ENCODE peak calls at places on chromosomes 1 and 21, in four cellular contexts. D, L, S and M are unnamed samples.

GRCh38 chr1:156081174-156082110 is 823 bp downstream of the MEX3A start:
- DNase-seq in L (no peak), S (no peak), D (no peak), M (peak; percentile 67)

GRCh38 chr1:32309960-32310359 is 18.1 kb downstream of the HDAC1 start:
- DNase-seq in D (no peak), S (no peak), L (no peak), M (no peak)

GRCh38 chr1:23273450-23274133 is 56.3 kb upstream of the HTR1D start:
- DNase-seq in L (no peak), D (peak; percentile 49), S (peak; percentile 23), M (no peak)

GRCh38 chr1:5481889-5482288 is 510.3 kb downstream of the NPHP4 start:
- DNase-seq in D (peak; percentile 27), S (no peak), L (no peak), M (no peak)

GRCh38 chr1:6207921-6208320 is 2.0 kb downstream of the RNF207 start:
- DNase-seq in S (no peak), D (peak; percentile 51), L (no peak), M (peak; percentile 43)

GRCh38 chr1:110951161-110951560 is 12.6 kb downstream of the LRIF1 start:
- DNase-seq in S (no peak), L (no peak), D (no peak), M (no peak)

GRCh38 chr1:55089683-55090082 is 50.3 kb downstream of the PCSK9 start:
- DNase-seq in L (no peak), D (no peak), S (no peak), M (no peak)

GRCh38 chr1:3412376-3412775 is 42.1 kb upstream of the ARHGEF16 start:
- DNase-seq in L (no peak), S (no peak), D (no peak), M (no peak)

GRCh38 chr1:92728687-92729086 is 56.2 kb downstream of the EVI5 start:
- DNase-seq in S (no peak), D (no peak), L (no peak), M (no peak)

GRCh38 chr1:1230656-1231399 is 973 bp downstream of the SDF4 start:
- DNase-seq in L (no peak), S (peak; percentile 60), D (peak; percentile 71), M (peak; percentile 75)

GRCh38 chr1:165162671-165163241 is 193.8 kb downstream of the LMX1A start:
- DNase-seq in D (no peak), L (no peak), S (peak; percentile 2), M (peak; percentile 6)

GRCh38 chr1:92486251-92487077 is at the start of gene GFI1:
- DNase-seq in D (no peak), L (no peak), S (peak; percentile 49), M (peak; percentile 58)

GRCh38 chr1:76640092-76640491 is 227.2 kb upstream of the ST6GALNAC5 start:
- DNase-seq in S (no peak), L (no peak), D (no peak), M (no peak)

GRCh38 chr1:78758493-78758892 is 108.9 kb downstream of the IFI44 start:
- DNase-seq in L (no peak), D (no peak), S (no peak), M (no peak)

GRCh38 chr1:106619080-106619826 is 437.2 kb upstream of the PRMT6 start:
- DNase-seq in L (no peak), D (no peak), S (no peak), M (no peak)

GRCh38 chr1:117570988-117571409 is 34.8 kb upstream of the TENT5C start:
- DNase-seq in D (no peak), L (no peak), S (no peak), M (peak; percentile 3)

GRCh38 chr1:53051676-53052075 is 10.3 kb upstream of the PODN start:
- DNase-seq in D (no peak), L (no peak), S (no peak), M (no peak)

GRCh38 chr1:187054862-187055757 is 226.4 kb downstream of the PLA2G4A start:
- DNase-seq in D (no peak), S (no peak), L (no peak), M (no peak)

GRCh38 chr1:81446006-81446669 is 354.6 kb upstream of the ADGRL2 start:
- DNase-seq in S (no peak), L (no peak), D (no peak), M (no peak)

GRCh38 chr21:17988038-17988437 is 168.9 kb upstream of the C21orf91 start:
- DNase-seq in S (no peak), D (no peak), L (no peak), M (no peak)

GRCh38 chr21:43203523-43204080 is 34.8 kb downstream of the CRYAA start:
- DNase-seq in S (no peak), D (no peak), L (no peak), M (no peak)

GRCh38 chr1:2595261-2595811 is 8.8 kb downstream of the PRXL2B start:
- DNase-seq in S (no peak), D (no peak), L (no peak), M (peak; percentile 28)

GRCh38 chr1:62333431-62333830 is 14.2 kb upstream of the KANK4 start:
- DNase-seq in S (no peak), D (no peak), L (no peak), M (no peak)

GRCh38 chr1:116218922-116219321 is 107.7 kb downstream of the MAB21L3 start:
- DNase-seq in L (no peak), D (no peak), S (peak; percentile 14), M (no peak)

GRCh38 chr1:228286505-228287417 is 78.9 kb downstream of the OBSCN start:
- DNase-seq in D (no peak), L (no peak), S (no peak), M (no peak)
- TF ChIP-seq JUND in D (no peak), L (no peak), S (no peak), M (no peak)

DNA sequence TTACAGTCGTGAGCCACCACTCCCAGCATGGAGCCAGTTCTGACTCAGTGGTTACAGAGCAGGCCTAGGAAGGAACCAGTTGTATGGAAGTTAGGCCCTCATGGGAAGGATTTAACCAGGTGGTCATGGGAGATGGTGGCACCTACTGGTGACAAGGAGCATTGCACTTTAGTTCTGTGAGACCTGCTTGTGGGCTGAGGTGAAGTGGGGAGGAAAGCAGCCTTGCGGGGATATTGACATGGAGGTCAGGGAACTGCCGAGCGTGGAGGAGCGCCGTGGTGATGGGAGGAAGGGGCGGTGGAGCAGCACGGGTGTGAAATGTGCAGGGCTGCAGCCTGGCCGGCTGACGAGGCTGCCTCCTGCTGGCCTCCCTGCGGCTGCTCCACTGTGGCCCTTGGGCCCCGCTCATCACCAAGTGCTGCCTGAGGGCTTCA is 100.4 kb downstream of the GALNT2 start:
- DNase-seq in L (peak; percentile 54), S (peak; percentile 49), D (peak; percentile 84), M (peak; percentile 79)
- TF ChIP-seq SMC3 in L (peak; percentile 59), S (peak; percentile 87), D (peak; percentile 69), M (peak; percentile 47)

DNA sequence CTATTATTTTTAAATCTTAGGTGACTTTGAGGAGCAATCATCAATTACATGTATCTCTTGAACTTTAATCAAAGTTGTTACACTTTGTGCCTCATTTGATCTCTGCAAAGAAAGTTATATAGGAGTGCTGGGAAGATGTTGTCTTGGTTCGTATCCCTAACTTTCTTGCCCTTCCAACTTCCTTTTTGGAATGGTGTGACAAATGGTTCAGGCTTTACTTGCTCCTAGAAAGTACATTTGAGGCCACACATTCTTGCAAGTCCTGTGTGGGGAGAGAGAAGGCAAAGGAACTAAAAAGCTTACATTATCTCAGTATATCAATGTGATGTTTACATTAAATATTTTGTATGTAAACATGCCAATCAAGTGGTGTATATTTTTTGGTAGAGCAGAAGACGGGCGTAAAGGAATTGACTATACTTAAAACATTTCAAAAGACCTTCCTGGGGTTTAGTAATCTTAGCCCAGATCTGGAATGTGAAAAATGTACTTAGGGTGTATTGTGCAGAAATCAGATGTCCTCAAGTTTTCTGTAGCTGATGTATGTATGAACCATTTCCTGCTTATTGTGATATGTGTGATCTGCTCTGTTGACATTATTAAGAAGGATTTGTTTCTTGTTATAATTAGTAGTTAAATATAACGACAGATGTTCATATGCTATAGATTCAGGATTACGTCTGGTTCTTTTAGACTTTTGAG is 59.2 kb downstream of the USP25 start:
- DNase-seq in L (no peak), S (no peak), D (no peak), M (no peak)
- TF ChIP-seq USF2 in L (no peak), S (no peak), D (no peak), M (no peak)

DNA sequence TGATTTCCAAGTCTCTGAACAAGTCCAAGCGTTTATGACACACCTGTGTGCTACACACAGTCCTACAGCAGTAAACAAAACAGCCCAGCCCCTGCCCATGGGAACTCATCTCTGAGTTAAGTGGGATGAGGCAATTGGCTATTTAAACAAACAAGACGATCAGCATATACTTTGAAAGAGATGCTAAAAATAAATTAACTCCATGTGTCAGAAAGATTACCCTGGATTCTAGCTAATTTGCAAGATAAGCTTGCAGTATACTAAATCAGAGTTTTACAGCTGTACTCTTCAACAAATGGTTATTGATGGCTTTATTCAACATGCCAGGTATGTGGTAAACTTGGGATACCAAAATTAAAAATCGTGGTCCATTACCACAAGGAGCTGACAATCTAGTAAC is 6.9 kb downstream of the PSMG1 start:
- DNase-seq in S (no peak), L (no peak), D (no peak), M (no peak)
- TF ChIP-seq JUND in S (no peak), L (no peak), D (no peak), M (no peak)

GRCh38 chr1:198890531-198890930 is 251.7 kb downstream of the PTPRC start:
- DNase-seq in S (no peak), D (no peak), L (no peak), M (no peak)
- TF ChIP-seq SMC3 in S (no peak), D (no peak), L (no peak), M (no peak)

GRCh38 chr21:40936151-40936550 is 89.2 kb upstream of the DSCAM start:
- DNase-seq in S (no peak), D (no peak), L (no peak), M (no peak)

GRCh38 chr21:40938078-40938477 is 91.1 kb upstream of the DSCAM start:
- DNase-seq in L (no peak), D (no peak), S (no peak), M (no peak)

GRCh38 chr21:40936771-40937261 is 89.9 kb upstream of the DSCAM start:
- DNase-seq in S (no peak), D (no peak), L (no peak), M (no peak)
- TF ChIP-seq USF2 in S (no peak), D (no peak), L (no peak), M (no peak)

GRCh38 chr1:24742090-24742938 is 2.9 kb upstream of the CLIC4 start:
- DNase-seq in L (no peak), D (peak; percentile 70), S (peak; percentile 39), M (no peak)
- TF ChIP-seq JUND in L (no peak), D (peak; percentile 70), S (no peak), M (no peak)

DNA sequence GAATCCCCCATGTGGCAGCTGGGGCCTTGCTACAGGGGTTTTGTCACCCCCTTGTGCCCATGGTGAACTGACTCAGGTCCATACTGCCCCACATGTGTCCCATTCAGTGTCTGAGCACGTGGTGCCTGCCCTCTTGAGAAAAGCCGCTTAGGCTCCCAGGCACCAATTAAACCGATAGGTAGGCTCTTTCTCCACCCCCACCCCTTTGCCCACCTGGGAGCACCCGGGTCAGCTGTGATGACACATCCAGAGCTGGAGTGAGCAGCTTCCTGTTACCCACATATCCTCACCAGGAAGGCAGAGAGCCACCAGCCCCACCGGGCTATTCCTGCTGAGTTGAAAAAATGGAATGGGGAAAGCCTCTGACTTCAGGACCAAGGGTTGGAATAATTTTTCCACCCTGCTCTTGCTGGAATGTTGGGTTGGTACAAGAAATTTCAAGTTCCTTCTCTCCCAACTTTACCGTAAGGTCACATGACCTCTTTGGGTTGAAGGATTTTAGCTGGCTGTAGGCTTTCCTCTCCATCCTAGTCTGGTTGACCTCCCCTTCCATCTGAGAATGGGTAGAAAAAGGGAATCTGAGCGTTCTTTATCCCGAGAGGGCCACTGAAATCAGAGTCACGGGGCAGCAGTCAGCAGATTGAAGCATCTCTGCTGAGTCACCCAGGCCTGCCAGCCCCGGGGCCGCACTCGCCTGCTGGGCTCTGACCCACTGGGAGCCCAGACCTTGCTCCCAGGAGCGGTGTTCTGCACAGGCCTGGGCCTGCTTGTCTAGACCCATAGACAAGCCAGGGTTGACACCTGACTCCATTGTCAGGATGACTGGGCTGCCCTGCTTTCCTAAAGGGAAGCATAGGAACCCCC is 30.8 kb downstream of the TMCC2 start:
- DNase-seq in L (no peak), D (peak; percentile 31), S (no peak), M (no peak)
- TF ChIP-seq SMC3 in L (no peak), D (no peak), S (no peak), M (no peak)